ENCODE peak calls at places on chromosome 11, in four cellular contexts. A is WTC11, R is colonic mucosa, C is GM12865. L is an unnamed sample.

GRCh38 chr11:40514124-40514523 is 945.3 kb downstream of the LRRC4C start:
- DNase-seq in R (no peak), A (no peak), C (no peak), L (no peak)

GRCh38 chr11:97280347-97280746 is 890.5 kb downstream of the JRKL start:
- DNase-seq in R (no peak), C (no peak), A (no peak), L (no peak)

GRCh38 chr11:27497284-27497866 is 9.2 kb downstream of the LIN7C start:
- DNase-seq in R (no peak), C (peak; percentile 23), A (no peak), L (no peak)

GRCh38 chr11:63534895-63535461 is 1.6 kb upstream of the PLAAT4 start:
- DNase-seq in R (no peak), A (no peak), C (peak; percentile 79), L (no peak)

GRCh38 chr11:102226702-102227101 is 90.6 kb upstream of the BIRC3 start:
- DNase-seq in R (no peak), A (no peak), C (no peak), L (peak; percentile 11)

GRCh38 chr11:60782393-60783140 is 2.6 kb upstream of the MS4A10 start:
- DNase-seq in R (no peak), C (no peak), A (no peak), L (no peak)

GRCh38 chr11:111422494-111423249 is 43.6 kb upstream of the POU2AF1 start:
- DNase-seq in C (peak; percentile 86), A (peak; percentile 87), R (peak; percentile 71), L (peak; percentile 59)

GRCh38 chr11:61728940-61729219 is 23.6 kb upstream of the MYRF start:
- DNase-seq in A (no peak), C (peak; percentile 52), R (no peak), L (no peak)

GRCh38 chr11:67195971-67196418 is 70.3 kb upstream of the GRK2 start:
- DNase-seq in R (peak; percentile 24), C (no peak), A (no peak), L (no peak)

GRCh38 chr11:119513141-119513805 is 90.3 kb upstream of the THY1 start:
- DNase-seq in A (no peak), C (no peak), R (no peak), L (no peak)

GRCh38 chr11:117490911-117491310 is 163.3 kb downstream of the CEP164 start:
- DNase-seq in A (no peak), R (no peak), C (no peak), L (no peak)

GRCh38 chr11:117495357-117495756 is 167.7 kb downstream of the CEP164 start:
- DNase-seq in R (no peak), C (no peak), A (no peak), L (no peak)

GRCh38 chr11:117490019-117490679 is 162.5 kb downstream of the CEP164 start:
- DNase-seq in C (no peak), R (no peak), A (no peak), L (no peak)

GRCh38 chr11:117488996-117489952 is 161.6 kb downstream of the CEP164 start:
- DNase-seq in C (no peak), A (no peak), R (no peak), L (no peak)

GRCh38 chr11:117492578-117493251 is 165.1 kb downstream of the CEP164 start:
- DNase-seq in R (no peak), A (peak; percentile 59), C (no peak), L (no peak)
- TF ChIP-seq CTCF in R (no peak), A (no peak), C (no peak), L (no peak)

GRCh38 chr11:69642913-69643632 is 2.1 kb downstream of the CCND1 start:
- DNase-seq in A (peak; percentile 77), R (peak; percentile 79), C (peak; percentile 80), L (peak; percentile 76)

GRCh38 chr11:69644962-69645675 is 4.2 kb downstream of the CCND1 start:
- DNase-seq in C (no peak), R (no peak), A (no peak), L (no peak)

GRCh38 chr11:69645801-69646492 is 5.0 kb downstream of the CCND1 start:
- DNase-seq in A (no peak), R (no peak), C (no peak), L (no peak)

GRCh38 chr11:69643646-69644045 is 2.7 kb downstream of the CCND1 start:
- DNase-seq in C (no peak), R (no peak), A (no peak), L (no peak)

DNA sequence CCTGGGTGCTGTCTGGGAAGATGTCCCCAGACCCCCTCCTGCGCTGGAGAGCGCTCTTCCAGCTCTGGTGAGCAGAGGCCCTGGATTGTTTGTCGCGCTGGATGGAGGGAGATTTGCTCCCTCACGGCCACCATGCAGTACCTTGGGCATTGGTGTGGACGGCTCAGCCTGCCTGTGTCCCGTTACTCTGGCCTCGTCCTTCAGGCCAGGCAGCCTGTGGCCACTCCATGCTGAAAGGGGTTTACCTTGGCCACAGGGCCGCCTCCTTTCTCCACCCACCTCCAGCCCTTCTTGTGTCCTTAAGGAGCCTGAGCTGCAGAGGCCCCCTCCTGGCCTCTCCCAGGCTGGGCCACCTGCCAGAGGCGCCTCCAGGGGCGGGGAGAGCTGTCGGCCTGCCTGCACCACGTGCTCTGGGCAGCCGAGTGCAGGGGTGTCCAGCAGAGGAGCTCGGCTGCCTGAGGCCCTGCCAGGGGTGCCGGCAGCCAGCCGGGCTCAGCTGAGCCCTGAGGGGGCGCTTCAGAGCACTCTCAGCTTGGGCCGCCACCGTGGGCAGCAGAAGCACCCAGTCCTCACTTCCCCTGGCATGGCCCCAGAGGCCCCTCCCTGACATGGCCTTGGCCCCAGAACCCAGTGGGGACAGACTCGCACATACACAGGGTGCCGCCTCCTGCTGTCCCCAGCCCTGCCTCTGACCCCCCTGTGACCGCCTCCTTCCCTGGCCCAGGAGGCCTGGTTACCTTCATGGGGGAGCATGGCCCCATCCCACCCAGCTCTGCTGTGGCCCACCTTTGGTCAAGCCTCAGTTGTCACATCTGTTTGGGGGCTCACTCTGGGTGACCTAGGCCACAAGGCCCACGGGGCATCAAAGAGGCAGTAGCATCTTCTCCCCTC is 3.4 kb downstream of the CCND1 start:
- DNase-seq in R (peak; percentile 76), C (no peak), A (no peak), L (peak; percentile 85)
- TF ChIP-seq CTCF in R (no peak), C (no peak), A (no peak), L (peak; percentile 83)

DNA sequence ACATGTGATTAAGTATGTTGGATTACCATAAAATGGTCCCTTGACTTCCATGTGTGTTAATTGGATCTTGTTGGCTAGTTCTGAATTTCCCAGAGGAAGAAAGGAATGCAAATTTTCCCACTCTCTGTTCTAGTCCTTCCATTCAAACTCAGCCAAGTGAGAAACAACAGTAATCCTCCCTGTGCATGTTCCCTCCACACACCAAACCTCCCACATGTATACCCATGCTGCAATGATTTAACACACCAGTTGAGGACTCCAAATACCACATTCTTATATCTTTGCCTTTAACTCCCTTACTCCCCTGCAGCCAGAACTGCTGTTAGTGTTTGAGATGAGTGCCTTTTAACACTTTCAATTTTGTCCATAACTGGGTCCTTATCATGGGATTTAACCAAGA is 1158.9 kb downstream of the DLG2 start:
- DNase-seq in A (no peak), C (no peak), R (no peak), L (no peak)
- TF ChIP-seq CTCF in A (no peak), C (no peak), R (no peak), L (no peak)

GRCh38 chr11:975824-976223 is 50.2 kb downstream of the AP2A2 start:
- DNase-seq in R (no peak), A (peak; percentile 72), C (no peak), L (no peak)
- TF ChIP-seq CTCF in R (no peak), A (no peak), C (no peak), L (no peak)

GRCh38 chr11:73314121-73314948 is 6.3 kb downstream of the ARHGEF17 start:
- DNase-seq in R (no peak), A (peak; percentile 28), C (peak; percentile 47), L (no peak)
- TF ChIP-seq CTCF in R (no peak), A (no peak), C (no peak), L (no peak)

DNA sequence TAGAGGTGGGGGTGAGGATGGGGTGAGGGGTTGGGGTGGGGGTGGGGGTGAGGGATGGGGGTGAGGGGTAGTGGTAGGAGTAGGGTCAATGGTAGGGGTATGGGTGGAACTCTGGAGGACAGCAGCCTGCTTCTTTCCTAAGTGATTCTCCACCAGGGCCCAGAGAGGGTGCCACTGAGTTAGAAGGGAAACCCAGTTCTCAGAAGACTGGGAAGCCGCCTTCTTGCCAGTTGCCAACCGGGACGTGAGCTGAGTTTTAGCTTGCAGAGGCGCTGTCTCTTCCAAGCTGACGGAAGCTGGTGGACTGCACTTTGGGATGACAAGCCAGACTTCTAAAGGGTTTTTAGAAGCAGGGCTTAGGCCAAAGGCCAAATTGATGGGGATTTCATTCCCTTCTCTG is 104.4 kb downstream of the NAT10 start:
- DNase-seq in R (no peak), C (no peak), A (peak; percentile 25), L (no peak)
- TF ChIP-seq CTCF in R (no peak), C (no peak), A (no peak), L (no peak)

GRCh38 chr11:15327786-15328231 is 213.1 kb downstream of the INSC start:
- DNase-seq in C (peak; percentile 44), R (peak; percentile 40), A (peak; percentile 90), L (peak; percentile 59)
- TF ChIP-seq CTCF in C (peak; percentile 75), R (peak; percentile 34), A (peak; percentile 65), L (peak; percentile 47)

GRCh38 chr11:126147268-126148111 is 64.0 kb downstream of the RPUSD4 start:
- DNase-seq in A (no peak), R (no peak), C (no peak), L (no peak)
- TF ChIP-seq CTCF in A (no peak), R (no peak), C (no peak), L (no peak)

DNA sequence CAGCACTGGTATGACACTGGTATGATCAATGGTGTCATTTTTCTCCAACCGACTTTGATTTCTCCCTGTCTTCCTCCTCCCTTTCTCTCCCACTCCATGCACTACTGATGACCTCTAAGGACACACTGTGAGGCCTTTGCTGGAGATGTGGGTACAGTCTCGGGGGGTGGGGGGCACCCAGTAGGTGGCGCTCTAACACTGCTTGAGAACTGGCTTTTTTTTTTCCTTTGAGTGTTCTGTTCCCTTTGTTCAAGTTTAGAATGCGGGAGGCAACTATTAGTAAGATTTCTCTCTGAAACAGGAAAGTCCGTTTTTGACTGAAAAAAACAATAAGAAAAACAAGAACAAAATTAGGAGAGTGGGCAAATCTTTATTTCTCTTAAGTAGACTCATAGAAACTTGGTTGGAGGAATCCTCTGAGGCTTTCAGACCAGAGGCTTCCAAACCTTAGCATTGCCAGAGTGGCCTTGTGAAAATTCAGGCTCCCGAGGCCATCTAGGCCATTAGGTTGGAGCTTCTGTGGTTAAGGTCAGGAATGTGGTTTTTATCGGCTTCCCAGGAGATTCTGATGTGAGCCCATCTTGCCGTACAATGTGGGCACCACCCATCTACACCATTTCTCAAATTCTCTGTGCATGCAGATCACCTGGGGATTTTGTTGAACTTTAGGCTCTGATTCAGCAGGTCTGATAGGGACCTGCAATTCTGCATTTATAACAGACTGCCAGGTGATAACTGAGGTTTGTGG is 43.2 kb downstream of the PANX1 start:
- DNase-seq in C (peak; percentile 49), A (peak; percentile 75), R (peak; percentile 41), L (no peak)
- TF ChIP-seq CTCF in C (peak; percentile 75), A (peak; percentile 70), R (peak; percentile 73), L (no peak)

GRCh38 chr11:46966773-46967172 is 30.2 kb downstream of the CSTPP1 start:
- DNase-seq in A (no peak), R (no peak), C (no peak), L (no peak)
- TF ChIP-seq CTCF in A (no peak), R (no peak), C (no peak), L (no peak)